ENCODE peak calls at places on chromosomes 7 and 10, in five cellular contexts. One of them, this sample, is unnamed.

GRCh38 chr7:141333459-141333858 is 217.8 kb upstream of the AGK start:
- DNase-seq in Calu3: no peak
- DNase-seq in tibial nerve: no peak
- DNase-seq in NB4: peak
- DNase-seq in BJ: no peak
- DNase-seq in this sample: no peak

GRCh38 chr7:123961731-123962130 is 36.7 kb downstream of the SPAM1 start:
- DNase-seq in NB4: no peak
- DNase-seq in tibial nerve: no peak
- DNase-seq in BJ: no peak
- DNase-seq in Calu3: no peak
- DNase-seq in this sample: peak

GRCh38 chr10:4670737-4671136 is 155.3 kb upstream of the AKR1E2 start:
- DNase-seq in NB4: no peak
- DNase-seq in BJ: no peak
- DNase-seq in tibial nerve: no peak
- DNase-seq in Calu3: no peak
- DNase-seq in this sample: no peak

GRCh38 chr7:69412331-69413146 is 185.7 kb upstream of the AUTS2 start:
- DNase-seq in NB4: peak
- DNase-seq in tibial nerve: no peak
- DNase-seq in BJ: no peak
- DNase-seq in Calu3: no peak
- DNase-seq in this sample: peak

GRCh38 chr7:51521054-51521453 is 204.4 kb upstream of the COBL start:
- DNase-seq in BJ: no peak
- DNase-seq in Calu3: no peak
- DNase-seq in tibial nerve: no peak
- DNase-seq in NB4: no peak
- DNase-seq in this sample: no peak

GRCh38 chr10:11118696-11119095 is 101.0 kb downstream of the CELF2 start:
- DNase-seq in NB4: no peak
- DNase-seq in BJ: no peak
- DNase-seq in Calu3: no peak
- DNase-seq in tibial nerve: no peak
- DNase-seq in this sample: no peak

GRCh38 chr10:63286754-63287264 is 153.7 kb downstream of the NRBF2 start:
- DNase-seq in Calu3: peak
- DNase-seq in NB4: no peak
- DNase-seq in BJ: no peak
- DNase-seq in tibial nerve: no peak
- DNase-seq in this sample: peak

GRCh38 chr7:128804472-128804871 is 12.7 kb downstream of the CCDC136 start:
- DNase-seq in BJ: no peak
- DNase-seq in tibial nerve: no peak
- DNase-seq in NB4: no peak
- DNase-seq in Calu3: no peak
- DNase-seq in this sample: no peak

GRCh38 chr10:114631678-114632417 is 26.2 kb downstream of the ABLIM1 start:
- DNase-seq in Calu3: peak
- DNase-seq in BJ: no peak
- DNase-seq in NB4: peak
- DNase-seq in tibial nerve: no peak
- DNase-seq in this sample: peak

GRCh38 chr10:92238586-92239098 is 52.2 kb downstream of the CPEB3 start:
- DNase-seq in Calu3: peak
- DNase-seq in tibial nerve: peak
- DNase-seq in NB4: peak
- DNase-seq in BJ: peak
- DNase-seq in this sample: peak

GRCh38 chr7:36135700-36136099 is 17.4 kb upstream of the EEPD1 start:
- DNase-seq in BJ: no peak
- DNase-seq in Calu3: no peak
- DNase-seq in NB4: no peak
- DNase-seq in tibial nerve: no peak
- DNase-seq in this sample: no peak

GRCh38 chr7:129367700-129368388 is 66.4 kb upstream of the STRIP2 start:
- DNase-seq in BJ: no peak
- DNase-seq in Calu3: peak
- DNase-seq in tibial nerve: peak
- DNase-seq in NB4: peak
- DNase-seq in this sample: peak

GRCh38 chr7:16747095-16747494 is 6.5 kb upstream of the TSPAN13 start:
- DNase-seq in NB4: no peak
- DNase-seq in Calu3: no peak
- DNase-seq in tibial nerve: no peak
- DNase-seq in BJ: no peak
- DNase-seq in this sample: no peak

GRCh38 chr7:51430480-51431086 is 114.0 kb upstream of the COBL start:
- DNase-seq in Calu3: peak
- DNase-seq in tibial nerve: no peak
- DNase-seq in NB4: peak
- DNase-seq in BJ: no peak
- DNase-seq in this sample: peak

GRCh38 chr7:128781126-128781525 is 5.5 kb upstream of the OPN1SW start:
- DNase-seq in NB4: no peak
- DNase-seq in tibial nerve: no peak
- DNase-seq in Calu3: no peak
- DNase-seq in BJ: peak
- DNase-seq in this sample: no peak

GRCh38 chr10:111338798-111339197 is 262.0 kb downstream of the ADRA2A start:
- DNase-seq in BJ: no peak
- DNase-seq in Calu3: no peak
- DNase-seq in tibial nerve: no peak
- DNase-seq in NB4: no peak
- DNase-seq in this sample: peak

GRCh38 chr7:17774701-17775288 is 165.5 kb downstream of the SNX13 start:
- DNase-seq in tibial nerve: no peak
- DNase-seq in Calu3: no peak
- DNase-seq in NB4: no peak
- DNase-seq in BJ: no peak
- DNase-seq in this sample: no peak

GRCh38 chr10:32538256-32538655 is 92.3 kb downstream of the CCDC7 start:
- DNase-seq in Calu3: no peak
- DNase-seq in BJ: no peak
- DNase-seq in tibial nerve: no peak
- DNase-seq in NB4: peak
- DNase-seq in this sample: no peak

GRCh38 chr10:32540691-32541470 is 94.9 kb downstream of the CCDC7 start:
- DNase-seq in NB4: no peak
- DNase-seq in Calu3: no peak
- DNase-seq in tibial nerve: no peak
- DNase-seq in BJ: no peak
- DNase-seq in this sample: no peak
- TF ChIP-seq CTCF in NB4: no peak
- TF ChIP-seq CTCF in Calu3: no peak
- TF ChIP-seq CTCF in tibial nerve: no peak
- TF ChIP-seq CTCF in BJ: no peak
- TF ChIP-seq CTCF in this sample: no peak

GRCh38 chr10:113052076-113052830 is 102.2 kb downstream of the TCF7L2 start:
- DNase-seq in tibial nerve: no peak
- DNase-seq in Calu3: no peak
- DNase-seq in NB4: peak
- DNase-seq in BJ: no peak
- DNase-seq in this sample: peak
- TF ChIP-seq CTCF in tibial nerve: no peak
- TF ChIP-seq CTCF in Calu3: no peak
- TF ChIP-seq CTCF in NB4: peak
- TF ChIP-seq CTCF in BJ: no peak
- TF ChIP-seq CTCF in this sample: peak

DNA sequence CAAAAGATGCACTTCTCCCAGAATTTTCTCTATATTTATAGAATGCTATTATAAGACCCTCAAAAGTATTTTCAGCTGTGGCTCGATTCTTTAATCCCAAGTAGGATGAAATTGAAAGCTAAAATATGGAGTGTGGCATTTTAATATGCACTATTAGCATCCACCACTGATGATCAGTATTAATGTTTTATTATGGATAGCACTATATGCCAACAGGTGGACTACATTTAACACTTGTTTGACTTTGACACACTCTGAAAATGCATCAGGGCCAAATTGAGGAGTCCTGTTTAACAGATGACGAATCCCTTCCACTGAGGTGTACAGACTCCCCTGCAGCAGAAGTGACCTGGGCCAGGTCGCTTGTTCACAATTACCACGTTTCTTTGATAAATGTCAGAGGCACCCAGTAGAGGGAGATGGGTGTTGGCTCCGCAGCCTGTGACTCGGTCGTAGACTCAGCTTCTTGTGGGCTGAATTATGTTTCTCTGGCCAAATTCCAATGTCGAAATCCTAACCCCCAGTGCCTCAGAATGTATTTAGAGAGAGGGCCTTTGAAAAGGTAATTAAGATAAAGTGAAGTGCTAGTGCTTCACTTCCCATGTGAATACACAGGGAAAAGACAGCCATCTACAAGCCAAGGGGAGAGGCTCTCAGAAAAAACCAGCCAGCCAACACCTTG is 48.1 kb downstream of the WIPF3 start:
- DNase-seq in Calu3: peak
- DNase-seq in NB4: peak
- DNase-seq in BJ: no peak
- DNase-seq in tibial nerve: no peak
- DNase-seq in this sample: no peak
- TF ChIP-seq CTCF in Calu3: peak
- TF ChIP-seq CTCF in NB4: no peak
- TF ChIP-seq CTCF in BJ: no peak
- TF ChIP-seq CTCF in tibial nerve: no peak
- TF ChIP-seq CTCF in this sample: no peak

GRCh38 chr10:131314148-131314547 is 2.6 kb upstream of the TCERG1L start:
- DNase-seq in Calu3: no peak
- DNase-seq in BJ: no peak
- DNase-seq in tibial nerve: no peak
- DNase-seq in NB4: no peak
- DNase-seq in this sample: no peak
- TF ChIP-seq CTCF in Calu3: no peak
- TF ChIP-seq CTCF in BJ: no peak
- TF ChIP-seq CTCF in tibial nerve: no peak
- TF ChIP-seq CTCF in NB4: no peak
- TF ChIP-seq CTCF in this sample: no peak

GRCh38 chr7:146656988-146657387 is 540.4 kb downstream of the CNTNAP2 start:
- DNase-seq in tibial nerve: no peak
- DNase-seq in Calu3: no peak
- DNase-seq in BJ: no peak
- DNase-seq in NB4: no peak
- DNase-seq in this sample: no peak
- TF ChIP-seq CTCF in tibial nerve: no peak
- TF ChIP-seq CTCF in Calu3: no peak
- TF ChIP-seq CTCF in BJ: no peak
- TF ChIP-seq CTCF in NB4: no peak
- TF ChIP-seq CTCF in this sample: no peak

GRCh38 chr7:88835147-88835728 is 39.7 kb upstream of the TEX47 start:
- DNase-seq in BJ: no peak
- DNase-seq in tibial nerve: no peak
- DNase-seq in Calu3: peak
- DNase-seq in NB4: peak
- DNase-seq in this sample: peak
- TF ChIP-seq CTCF in BJ: peak
- TF ChIP-seq CTCF in tibial nerve: no peak
- TF ChIP-seq CTCF in Calu3: no peak
- TF ChIP-seq CTCF in NB4: peak
- TF ChIP-seq CTCF in this sample: peak

DNA sequence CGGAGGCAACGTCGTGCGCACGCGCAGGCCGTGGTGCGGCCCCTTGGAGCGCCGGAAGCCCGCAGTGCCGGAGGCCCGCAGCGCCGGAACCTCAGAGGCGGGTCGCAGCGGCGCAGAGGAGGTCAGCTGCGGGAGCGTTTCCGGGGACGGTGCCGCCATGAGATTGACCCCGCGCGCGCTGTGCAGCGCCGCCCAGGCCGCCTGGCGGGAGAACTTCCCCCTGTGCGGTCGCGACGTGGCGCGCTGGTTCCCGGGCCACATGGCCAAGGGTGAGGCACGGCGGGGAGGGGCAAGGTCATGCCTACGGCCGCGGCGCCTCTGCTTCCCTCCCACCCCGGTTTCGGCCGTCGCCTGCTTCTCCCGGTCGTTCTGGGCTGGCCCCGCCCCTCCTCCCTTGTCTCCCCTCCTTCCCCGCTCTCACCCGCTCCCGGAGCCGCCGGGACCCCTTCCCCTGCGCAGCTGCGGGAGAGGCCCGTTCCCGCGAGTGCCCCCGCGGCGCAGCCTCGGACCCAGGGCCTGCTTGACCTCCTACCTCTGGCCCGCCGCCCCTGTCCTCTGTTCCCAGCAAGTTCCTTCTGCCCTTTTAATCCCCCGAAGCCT is at the start of gene MTG1:
- DNase-seq in tibial nerve: peak
- DNase-seq in BJ: peak
- DNase-seq in Calu3: peak
- DNase-seq in NB4: peak
- DNase-seq in this sample: peak
- TF ChIP-seq CTCF in tibial nerve: peak
- TF ChIP-seq CTCF in BJ: peak
- TF ChIP-seq CTCF in Calu3: no peak
- TF ChIP-seq CTCF in NB4: no peak
- TF ChIP-seq CTCF in this sample: peak